ENCODE peak calls at places on chromosomes 6 and 20, in eight cellular contexts. L, D, C, W, A, K, O and B are unnamed samples.

GRCh38 chr20:20457392-20458126 is 89.7 kb downstream of the INSM1 start:
- DNase-seq in D (peak), W (no peak), A (no peak), O (no peak), K (no peak), L (peak), C (peak), B (no peak)

GRCh38 chr6:118171852-118172251 is 264.8 kb downstream of the SLC35F1 start:
- DNase-seq in O (no peak), K (no peak), L (no peak), D (no peak), W (no peak), C (no peak), A (no peak), B (no peak)

GRCh38 chr6:149128489-149129145 is 188.9 kb upstream of the TAB2 start:
- DNase-seq in K (no peak), A (no peak), L (no peak), O (no peak), D (no peak), W (no peak), C (no peak), B (no peak)

GRCh38 chr6:162377735-162378134 is 349.8 kb downstream of the PRKN start:
- DNase-seq in D (no peak), C (no peak), K (peak), W (no peak), A (no peak), O (no peak), L (no peak), B (no peak)

GRCh38 chr6:149150999-149151398 is 166.5 kb upstream of the TAB2 start:
- DNase-seq in O (no peak), D (peak), K (no peak), C (no peak), L (no peak), A (no peak), W (no peak), B (no peak)

GRCh38 chr6:128601060-128601459 is 80.7 kb upstream of the PTPRK start:
- DNase-seq in A (no peak), C (peak), L (peak), O (no peak), K (no peak), D (peak), W (no peak), B (no peak)

GRCh38 chr6:15449001-15449400 is 203.1 kb downstream of the JARID2 start:
- DNase-seq in C (no peak), K (no peak), W (no peak), L (no peak), O (no peak), A (no peak), D (peak), B (no peak)

GRCh38 chr20:35511814-35512420 is 17.5 kb downstream of the C20orf173 start:
- DNase-seq in A (no peak), K (no peak), D (peak), O (no peak), C (peak), W (no peak), L (peak), B (no peak)

GRCh38 chr20:19807901-19808300 is 49.8 kb downstream of the RIN2 start:
- DNase-seq in K (no peak), D (no peak), A (no peak), W (no peak), L (peak), C (no peak), O (no peak), B (no peak)

GRCh38 chr6:104003803-104004516 is 855.8 kb downstream of the HACE1 start:
- DNase-seq in A (no peak), L (no peak), K (no peak), O (no peak), C (no peak), D (no peak), W (no peak), B (no peak)

GRCh38 chr6:134352786-134353480 is 35.0 kb upstream of the SGK1 start:
- DNase-seq in A (no peak), C (peak), K (no peak), D (peak), L (peak), W (no peak), O (no peak), B (no peak)

GRCh38 chr6:142222022-142222421 is 75.0 kb downstream of the VTA1 start:
- DNase-seq in A (no peak), D (no peak), K (no peak), W (no peak), C (no peak), L (no peak), O (no peak), B (no peak)

GRCh38 chr20:63682384-63683139 is 13.9 kb upstream of the TNFRSF6B start:
- DNase-seq in W (peak), O (no peak), K (no peak), L (peak), C (peak), D (peak), A (peak), B (no peak)

GRCh38 chr6:163318071-163318786 is 96.3 kb upstream of the QKI start:
- DNase-seq in A (no peak), W (no peak), K (no peak), C (no peak), L (no peak), D (no peak), O (no peak), B (no peak)

GRCh38 chr6:110628330-110628729 is 151.9 kb upstream of the SLC22A16 start:
- DNase-seq in W (no peak), D (peak), C (peak), L (peak), O (no peak), K (no peak), A (no peak), B (no peak)

GRCh38 chr6:90399970-90400369 is 103.3 kb upstream of the BACH2 start:
- DNase-seq in D (no peak), O (no peak), C (no peak), K (no peak), W (no peak), A (no peak), L (no peak), B (no peak)

GRCh38 chr6:35727206-35727934 is 9.5 kb upstream of the ARMC12 start:
- DNase-seq in C (peak), K (peak), D (peak), A (peak), O (no peak), W (peak), L (peak), B (no peak)

GRCh38 chr6:167399599-167399998 is 74.7 kb downstream of the TTLL2 start:
- DNase-seq in K (no peak), W (no peak), D (no peak), O (no peak), L (no peak), A (no peak), C (no peak), B (no peak)

GRCh38 chr6:126181890-126182289 is 158.0 kb upstream of the CENPW start:
- DNase-seq in D (no peak), W (no peak), K (no peak), C (no peak), O (no peak), L (no peak), A (no peak), B (no peak)

GRCh38 chr20:23449400-23449799 is 3.3 kb downstream of the CST11 start:
- DNase-seq in W (no peak), O (no peak), L (no peak), D (peak), C (no peak), K (no peak), A (no peak), B (no peak)

GRCh38 chr20:58926802-58927489 is 54.1 kb upstream of the NELFCD start:
- DNase-seq in A (no peak), C (no peak), D (no peak), O (no peak), L (no peak), W (no peak), K (no peak), B (no peak)

DNA sequence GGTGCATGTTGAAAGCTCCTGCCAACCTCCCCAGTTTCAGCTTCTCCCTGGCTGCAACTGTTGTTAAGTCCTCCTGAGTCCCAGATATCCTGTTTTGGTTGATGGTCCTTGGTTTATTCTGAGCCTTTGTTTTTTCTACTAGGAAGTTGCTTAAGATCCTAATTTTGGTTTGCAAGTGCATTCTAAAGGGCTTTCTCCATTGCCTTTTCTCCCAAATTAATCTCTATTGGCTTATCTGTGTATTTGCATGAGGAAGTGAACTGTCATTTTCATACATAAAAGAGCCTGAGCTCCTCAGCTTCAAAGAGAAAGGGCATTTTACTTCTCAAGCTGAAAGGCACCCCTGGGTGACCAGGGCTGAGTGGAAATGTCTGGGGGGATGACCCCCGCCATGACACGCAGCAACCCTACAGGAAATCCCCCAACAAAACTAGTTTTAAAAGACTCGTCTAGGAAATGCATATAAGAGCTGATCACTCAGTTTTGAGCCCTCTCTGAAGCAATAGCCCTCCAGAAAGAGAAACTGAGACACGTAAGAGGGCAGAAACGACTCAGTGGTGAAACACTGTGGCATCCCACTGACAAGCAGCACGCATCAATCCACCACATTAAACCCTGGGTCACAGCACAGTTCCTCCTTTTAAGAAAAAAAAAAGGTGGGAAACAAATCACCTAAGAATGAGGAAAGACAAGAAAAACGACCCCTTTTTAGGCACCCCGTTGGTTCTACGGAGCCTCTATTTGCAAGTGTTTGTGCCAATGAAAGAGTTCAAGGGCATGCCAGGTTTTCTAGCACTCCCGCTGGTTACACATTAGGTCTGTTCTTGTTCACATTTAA is 140.9 kb downstream of the THBS2 start:
- DNase-seq in A (no peak), D (no peak), C (no peak), L (no peak), W (no peak), O (no peak), K (no peak), B (no peak)
- H3K4me3 ChIP-seq in A (no peak), D (no peak), C (no peak), L (no peak), W (no peak), O (no peak), K (no peak), B (no peak)

DNA sequence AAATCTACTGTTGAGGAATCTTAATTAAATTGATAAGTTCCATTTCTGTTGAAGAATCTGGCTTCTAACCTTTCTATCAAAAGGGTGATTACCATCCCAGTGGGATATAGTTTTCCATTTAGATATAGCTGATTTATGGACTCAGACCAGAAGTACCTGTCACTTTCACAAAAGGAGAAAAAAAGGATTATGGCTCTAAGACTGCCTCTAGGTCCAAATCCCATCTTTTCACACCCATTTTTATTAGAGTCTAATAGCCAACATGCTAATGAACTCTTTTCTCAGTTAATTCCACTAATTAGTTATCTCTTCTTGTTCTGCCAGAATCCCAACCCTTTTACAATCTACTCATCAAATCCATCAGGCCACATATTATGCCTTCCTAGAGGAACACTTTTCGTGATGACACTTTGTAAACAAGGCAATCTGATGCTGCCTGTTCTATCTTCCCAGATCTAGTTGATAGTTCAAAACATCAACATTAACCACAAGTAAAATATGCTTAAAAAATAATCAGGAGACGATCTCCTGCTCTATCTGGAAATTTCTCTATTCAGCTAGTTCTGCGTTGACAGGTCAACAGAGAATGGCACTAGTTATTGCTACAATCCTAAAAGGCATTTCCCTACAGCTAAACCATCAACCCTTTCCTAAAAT is 2.2 kb downstream of the B4GALT5 start:
- DNase-seq in L (no peak), D (no peak), C (no peak), K (no peak), W (no peak), O (no peak), A (no peak), B (no peak)
- H3K4me3 ChIP-seq in L (peak), D (peak), C (peak), K (peak), W (peak), O (no peak), A (no peak), B (peak)

DNA sequence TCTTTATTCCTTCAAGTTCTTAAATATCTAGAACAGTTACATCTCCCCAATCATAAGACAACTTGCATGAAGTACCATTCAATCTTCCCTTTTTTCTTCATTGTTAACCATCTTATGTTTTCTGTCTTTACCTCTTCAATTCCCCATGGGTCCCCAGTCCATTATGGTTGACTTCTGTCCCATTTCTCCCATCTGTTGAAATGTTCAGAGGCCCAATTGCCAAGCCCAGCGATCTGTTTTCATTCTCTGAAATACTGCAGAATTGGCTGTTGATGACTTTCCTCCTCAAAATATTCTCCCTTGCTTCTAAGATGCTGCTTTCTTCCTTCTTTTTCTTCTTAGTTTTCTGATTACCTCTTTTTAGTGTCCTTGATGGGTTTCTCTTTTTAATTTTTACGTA is 26.0 kb downstream of the DSTN start:
- DNase-seq in O (no peak), A (no peak), K (no peak), W (no peak), D (no peak), C (no peak), L (no peak), B (no peak)
- H3K4me3 ChIP-seq in O (no peak), A (no peak), K (no peak), W (no peak), D (no peak), C (no peak), L (no peak), B (no peak)

GRCh38 chr20:12591949-12592470 is 416.8 kb upstream of the SPTLC3 start:
- DNase-seq in A (no peak), O (no peak), K (no peak), D (no peak), W (no peak), L (no peak), C (no peak), B (no peak)
- H3K4me3 ChIP-seq in A (no peak), O (no peak), K (no peak), D (no peak), W (no peak), L (no peak), C (no peak), B (no peak)

GRCh38 chr6:7543761-7544424 is 2.4 kb downstream of the DSP start:
- DNase-seq in C (no peak), D (no peak), L (no peak), A (no peak), K (no peak), W (no peak), O (no peak), B (no peak)
- H3K4me3 ChIP-seq in C (no peak), D (peak), L (peak), A (no peak), K (peak), W (no peak), O (no peak), B (peak)

DNA sequence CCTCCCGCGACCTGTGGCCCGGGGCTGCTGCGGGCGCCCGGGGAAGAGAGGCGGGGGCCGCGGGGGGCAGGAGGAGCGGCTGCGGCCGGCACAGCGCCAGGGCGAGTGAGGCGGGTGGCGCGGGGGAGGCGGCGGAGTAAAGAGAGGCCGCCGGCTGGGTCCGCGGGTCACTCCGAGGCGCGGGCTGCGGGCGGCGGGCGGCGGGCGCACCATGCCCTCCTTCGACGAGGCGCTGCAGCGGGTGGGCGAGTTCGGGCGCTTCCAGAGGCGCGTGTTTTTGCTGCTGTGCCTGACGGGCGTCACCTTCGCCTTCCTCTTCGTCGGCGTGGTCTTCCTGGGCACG is at the start of gene SLC22A3:
- DNase-seq in A (no peak), W (no peak), L (no peak), C (no peak), D (peak), O (no peak), K (peak), B (no peak)
- H3K4me3 ChIP-seq in A (peak), W (peak), L (peak), C (peak), D (peak), O (no peak), K (peak), B (peak)

GRCh38 chr6:7230956-7231713 is 81.9 kb downstream of the SSR1 start:
- DNase-seq in K (no peak), O (no peak), L (no peak), A (no peak), D (no peak), C (no peak), W (no peak), B (no peak)

GRCh38 chr6:7228662-7229375 is 84.2 kb downstream of the SSR1 start:
- DNase-seq in W (no peak), D (no peak), O (no peak), L (no peak), C (no peak), K (no peak), A (no peak), B (no peak)

GRCh38 chr6:7229376-7230326 is 83.3 kb downstream of the SSR1 start:
- DNase-seq in W (no peak), O (no peak), A (no peak), K (no peak), C (no peak), L (no peak), D (no peak), B (no peak)

GRCh38 chr6:7232351-7232750 is 80.6 kb downstream of the SSR1 start:
- DNase-seq in O (no peak), K (no peak), A (no peak), W (no peak), C (no peak), L (peak), D (no peak), B (no peak)

DNA sequence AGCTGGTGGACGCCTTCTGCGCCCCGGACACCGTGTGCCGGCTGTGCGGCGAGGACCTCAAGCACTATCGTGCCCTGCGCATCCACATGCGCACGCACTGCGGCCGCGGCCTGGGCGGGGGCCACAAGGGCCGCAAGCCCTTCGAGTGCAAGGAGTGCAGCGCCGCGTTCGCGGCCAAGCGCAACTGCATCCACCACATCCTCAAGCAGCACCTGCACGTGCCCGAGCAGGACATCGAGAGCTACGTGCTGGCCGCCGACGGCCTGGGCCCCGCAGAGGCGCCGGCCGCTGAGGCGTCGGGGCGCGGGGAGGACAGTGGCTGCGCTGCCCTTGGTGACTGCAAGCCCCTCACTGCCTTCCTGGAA is 82.7 kb downstream of the SSR1 start:
- DNase-seq in D (no peak), K (no peak), W (no peak), C (no peak), A (no peak), L (no peak), O (no peak), B (no peak)
- H3K4me3 ChIP-seq in D (no peak), K (no peak), W (no peak), C (no peak), A (no peak), L (no peak), O (no peak), B (no peak)

GRCh38 chr6:27290065-27290849 is 21.8 kb downstream of the POM121L2 start:
- DNase-seq in C (peak), D (peak), A (no peak), L (peak), W (no peak), K (no peak), O (no peak), B (no peak)

GRCh38 chr6:27290850-27291208 is 21.2 kb downstream of the POM121L2 start:
- DNase-seq in W (no peak), C (no peak), A (no peak), K (no peak), O (no peak), L (no peak), D (no peak), B (no peak)

GRCh38 chr6:27288136-27289044 is 23.7 kb downstream of the POM121L2 start:
- DNase-seq in O (no peak), D (no peak), W (no peak), L (no peak), A (no peak), C (no peak), K (no peak), B (no peak)

GRCh38 chr6:27286141-27286540 is 25.9 kb downstream of the POM121L2 start:
- DNase-seq in L (no peak), O (no peak), W (no peak), K (no peak), A (no peak), C (no peak), D (no peak), B (no peak)

DNA sequence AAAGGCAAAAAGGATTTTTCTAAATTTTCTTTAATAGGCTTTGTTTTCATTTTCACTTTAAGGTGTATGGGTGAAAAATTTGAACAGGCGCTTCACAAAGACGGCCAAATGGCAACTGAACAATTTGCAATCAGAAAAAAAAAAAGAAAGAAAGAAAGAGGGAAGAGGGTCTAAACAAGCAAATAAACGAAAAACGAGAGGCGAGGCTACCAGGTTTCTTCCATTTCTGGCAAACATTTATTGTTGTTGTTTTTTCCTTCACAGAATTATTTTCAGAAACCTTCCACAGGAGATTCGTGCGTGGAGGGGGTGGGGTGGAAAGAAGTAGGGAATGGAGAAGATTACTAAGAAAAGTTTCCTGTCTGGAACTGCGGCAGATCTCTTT is 24.3 kb downstream of the POM121L2 start:
- DNase-seq in K (no peak), C (no peak), W (no peak), L (no peak), D (no peak), O (no peak), A (no peak), B (no peak)
- H3K4me3 ChIP-seq in K (no peak), C (no peak), W (no peak), L (no peak), D (peak), O (no peak), A (no peak), B (no peak)